ENCODE peak calls at places on chromosomes 11 and 22, in five cellular contexts. K is fibroblast of lung, A is A549, Z is brain microvascular endothelial cell, T is Peyer's patch. L is an unnamed sample.

GRCh38 chr11:119584193-119585037 is 144.6 kb downstream of the NECTIN1 start:
- DNase-seq in K (peak; percentile 93), T (peak; percentile 44), A (peak; percentile 28), Z (peak; percentile 63), L (peak; percentile 65)

GRCh38 chr11:76314741-76315090 is 66.2 kb downstream of the THAP12 start:
- DNase-seq in K (peak; percentile 72), Z (peak; percentile 25), T (no peak), A (no peak), L (no peak)

GRCh38 chr11:8382436-8383053 is 118.9 kb upstream of the LMO1 start:
- DNase-seq in Z (peak; percentile 43), T (no peak), K (peak; percentile 70), A (no peak), L (peak; percentile 58)

GRCh38 chr22:32631507-32632245 is 157.1 kb downstream of the FBXO7 start:
- DNase-seq in K (no peak), Z (no peak), T (no peak), A (no peak), L (no peak)

GRCh38 chr11:44630511-44631210 is 65.2 kb downstream of the CD82 start:
- DNase-seq in T (peak; percentile 38), K (no peak), Z (no peak), A (no peak), L (peak; percentile 65)

GRCh38 chr11:45332486-45332934 is 46.4 kb upstream of the SYT13 start:
- DNase-seq in A (peak; percentile 64), Z (peak; percentile 27), K (no peak), T (peak; percentile 64), L (no peak)

GRCh38 chr22:25448435-25449051 is 115.9 kb upstream of the GRK3 start:
- DNase-seq in Z (peak; percentile 13), T (no peak), K (peak; percentile 56), A (peak; percentile 7), L (no peak)

GRCh38 chr11:44266056-44266780 is 43.7 kb downstream of the ALX4 start:
- DNase-seq in A (no peak), T (peak; percentile 34), K (no peak), Z (no peak), L (peak; percentile 57)

GRCh38 chr11:33001281-33001680 is 14.4 kb upstream of the DEPDC7 start:
- DNase-seq in A (no peak), Z (no peak), K (no peak), T (no peak), L (no peak)

GRCh38 chr11:73760066-73760679 is 701 bp downstream of the RAB6A start:
- DNase-seq in K (peak; percentile 37), T (peak; percentile 57), A (peak; percentile 59), Z (no peak), L (peak; percentile 81)

GRCh38 chr22:19686946-19687345 is 27.4 kb upstream of the SEPTIN5 start:
- DNase-seq in Z (no peak), T (no peak), A (no peak), K (no peak), L (no peak)

GRCh38 chr11:45801723-45802315 is 3.1 kb upstream of the SLC35C1 start:
- DNase-seq in K (no peak), T (peak; percentile 70), A (no peak), Z (no peak), L (no peak)

GRCh38 chr22:30640839-30641430 is 5.4 kb downstream of the SLC35E4 start:
- DNase-seq in Z (no peak), T (no peak), A (no peak), K (no peak), L (no peak)

GRCh38 chr11:76615950-76616349 is 54.6 kb downstream of the LRRC32 start:
- DNase-seq in K (peak; percentile 62), Z (peak; percentile 53), T (peak; percentile 59), A (no peak), L (peak; percentile 89)

GRCh38 chr11:72969894-72970335 is 155.7 kb downstream of the ATG16L2 start:
- DNase-seq in T (no peak), A (no peak), K (peak; percentile 95), Z (peak; percentile 68), L (no peak)

GRCh38 chr22:49047461-49047860 is 780.2 kb downstream of the BRD1 start:
- DNase-seq in A (no peak), Z (peak; percentile 56), T (no peak), K (peak; percentile 3), L (no peak)

GRCh38 chr22:35477911-35478582 is 62.6 kb upstream of the RASD2 start:
- DNase-seq in Z (peak; percentile 23), K (peak; percentile 83), A (peak; percentile 38), T (peak; percentile 64), L (no peak)

GRCh38 chr22:47472636-47473035 is 710.2 kb downstream of the TBC1D22A start:
- DNase-seq in K (no peak), T (no peak), A (no peak), Z (no peak), L (no peak)
- TF ChIP-seq CTCF in K (no peak), T (no peak), A (no peak), Z (no peak), L (no peak)

GRCh38 chr11:12765428-12765827 is 91.2 kb downstream of the TEAD1 start:
- DNase-seq in K (no peak), T (no peak), Z (no peak), A (no peak), L (no peak)
- H3K27ac ChIP-seq in K (peak overlapping the region; percentile 17), T (peak overlapping the region; percentile 24), Z (no peak overlapping the region), A (peak overlapping the region; percentile 92), L (no peak overlapping the region)

DNA sequence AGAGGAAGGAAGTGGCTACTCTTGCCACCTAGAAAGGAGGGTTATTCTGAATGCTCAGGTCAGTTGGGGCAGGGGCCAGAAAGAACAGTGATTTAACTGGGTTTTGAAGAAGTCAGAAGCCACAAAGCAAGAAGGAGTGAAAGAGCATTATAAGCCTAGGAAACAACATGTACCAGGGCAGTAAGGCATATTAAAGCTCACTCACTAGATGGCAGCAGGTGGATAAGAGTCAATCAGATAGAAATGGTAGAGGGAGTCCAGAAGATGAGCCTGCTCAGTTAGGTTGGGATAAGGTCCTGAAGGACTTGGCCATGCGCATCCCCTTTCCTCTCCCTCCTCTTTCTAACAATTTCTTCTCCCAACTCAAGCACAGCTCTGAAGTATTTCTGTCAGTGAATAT is 22.0 kb upstream of the PATE1 start:
- DNase-seq in Z (peak; percentile 16), A (no peak), K (peak; percentile 30), T (no peak), L (no peak)
- TF ChIP-seq CTCF in Z (peak; percentile 17), A (peak; percentile 8), K (peak; percentile 21), T (no peak), L (no peak)

GRCh38 chr22:45816771-45817170 is 145.1 kb downstream of the ATXN10 start:
- DNase-seq in Z (no peak), T (no peak), A (no peak), K (no peak), L (no peak)

GRCh38 chr22:45819305-45819704 is 147.7 kb downstream of the ATXN10 start:
- DNase-seq in Z (no peak), A (no peak), K (no peak), T (no peak), L (no peak)

GRCh38 chr22:45812910-45813309 is 141.3 kb downstream of the ATXN10 start:
- DNase-seq in T (no peak), A (no peak), K (no peak), Z (no peak), L (no peak)

GRCh38 chr22:45818130-45819085 is 146.8 kb downstream of the ATXN10 start:
- DNase-seq in Z (no peak), A (no peak), K (peak; percentile 36), T (no peak), L (no peak)

DNA sequence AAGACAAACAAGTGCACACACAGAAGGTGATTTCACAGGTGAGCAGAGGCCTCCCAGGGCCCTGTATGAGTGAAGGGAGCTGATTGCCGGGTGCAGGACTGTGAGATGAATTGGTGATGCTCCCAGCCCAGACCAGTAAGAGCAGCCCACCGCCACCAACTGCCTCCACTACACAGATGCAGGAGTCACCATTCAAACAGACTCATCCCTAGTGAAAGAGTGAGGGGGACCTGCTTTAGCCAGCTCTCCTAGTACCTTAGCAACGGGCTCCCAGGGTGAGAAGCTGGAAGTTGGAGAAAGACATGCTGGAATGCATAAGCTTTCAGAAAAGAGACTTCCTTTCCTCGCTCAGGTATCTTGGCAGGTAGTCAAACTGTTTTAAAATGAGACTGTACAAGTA is 146.1 kb downstream of the ATXN10 start:
- DNase-seq in A (no peak), T (no peak), Z (no peak), K (no peak), L (no peak)
- H3K27ac ChIP-seq in A (no peak overlapping the region), T (no peak overlapping the region), Z (no peak overlapping the region), K (no peak overlapping the region), L (no peak overlapping the region)

DNA sequence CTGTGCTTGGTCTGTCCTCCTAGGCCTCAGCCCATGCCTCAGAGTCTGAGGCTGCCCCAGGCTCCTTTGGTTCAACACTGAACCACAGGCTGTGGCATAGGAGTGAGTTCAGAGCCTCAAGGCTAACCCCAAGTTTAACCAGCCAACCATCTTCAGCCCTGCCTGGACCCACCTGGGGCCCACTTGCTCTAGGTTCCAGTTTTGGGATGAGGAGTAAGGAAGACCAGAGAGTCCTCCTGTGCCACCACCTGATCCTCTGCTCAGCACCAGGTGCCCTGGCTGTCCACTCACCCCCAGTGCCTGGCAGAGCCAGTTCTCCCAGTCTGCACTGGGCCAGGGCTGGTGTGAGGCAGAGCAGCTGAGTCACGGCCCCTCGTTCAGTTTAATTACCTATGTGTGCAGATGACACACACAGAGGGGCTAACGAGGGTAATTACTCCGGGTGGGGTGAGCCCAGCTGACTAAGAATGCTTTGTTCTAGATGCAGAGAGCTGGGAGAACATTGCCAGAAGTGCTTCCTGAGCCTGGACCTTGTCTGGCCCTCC is 12.0 kb upstream of the TMPRSS13 start:
- DNase-seq in K (no peak), Z (no peak), A (no peak), T (peak; percentile 47), L (peak; percentile 59)
- TF ChIP-seq CTCF in K (no peak), Z (no peak), A (no peak), T (no peak), L (no peak)